ENCODE peak calls at places on chromosomes 3 and 15, in seven cellular contexts. One of them, this sample, is unnamed.

GRCh38 chr3:100629728-100630127 is 20.3 kb downstream of the ADGRG7 start:
- DNase-seq in activated CD8-positive, alpha-beta T cell treated with anti-CD3 and anti-CD28 coated beads for 36 hours: peak; percentile 15
- DNase-seq in AG10803: no peak
- DNase-seq in MCF 10A: no peak
- DNase-seq in cardiac muscle cell: peak; percentile 7
- DNase-seq in AG04450: no peak
- DNase-seq in foreskin fibroblast: no peak
- DNase-seq in this sample: no peak

GRCh38 chr15:75202251-75203016 is 752 bp downstream of the C15orf39 start:
- DNase-seq in foreskin fibroblast: peak; percentile 83
- DNase-seq in AG04450: peak; percentile 59
- DNase-seq in MCF 10A: peak; percentile 73
- DNase-seq in AG10803: peak; percentile 85
- DNase-seq in activated CD8-positive, alpha-beta T cell treated with anti-CD3 and anti-CD28 coated beads for 36 hours: peak; percentile 92
- DNase-seq in cardiac muscle cell: peak; percentile 74
- DNase-seq in this sample: peak; percentile 41

GRCh38 chr3:78013653-78014052 is 973.8 kb downstream of the ROBO2 start:
- DNase-seq in cardiac muscle cell: no peak
- DNase-seq in activated CD8-positive, alpha-beta T cell treated with anti-CD3 and anti-CD28 coated beads for 36 hours: no peak
- DNase-seq in AG10803: no peak
- DNase-seq in AG04450: no peak
- DNase-seq in foreskin fibroblast: no peak
- DNase-seq in MCF 10A: no peak
- DNase-seq in this sample: no peak

GRCh38 chr3:131840151-131840797 is 194.5 kb downstream of the CPNE4 start:
- DNase-seq in AG10803: peak; percentile 30
- DNase-seq in MCF 10A: peak; percentile 11
- DNase-seq in AG04450: no peak
- DNase-seq in cardiac muscle cell: peak; percentile 2
- DNase-seq in foreskin fibroblast: no peak
- DNase-seq in activated CD8-positive, alpha-beta T cell treated with anti-CD3 and anti-CD28 coated beads for 36 hours: no peak
- DNase-seq in this sample: no peak

GRCh38 chr15:71003314-71003713 is 110.7 kb downstream of the LRRC49 start:
- DNase-seq in AG10803: peak; percentile 7
- DNase-seq in MCF 10A: no peak
- DNase-seq in cardiac muscle cell: no peak
- DNase-seq in foreskin fibroblast: peak; percentile 14
- DNase-seq in AG04450: no peak
- DNase-seq in activated CD8-positive, alpha-beta T cell treated with anti-CD3 and anti-CD28 coated beads for 36 hours: no peak
- DNase-seq in this sample: no peak

GRCh38 chr15:91126080-91126479 is 26.0 kb downstream of the SV2B start:
- DNase-seq in activated CD8-positive, alpha-beta T cell treated with anti-CD3 and anti-CD28 coated beads for 36 hours: no peak
- DNase-seq in foreskin fibroblast: no peak
- DNase-seq in cardiac muscle cell: no peak
- DNase-seq in AG04450: no peak
- DNase-seq in AG10803: no peak
- DNase-seq in MCF 10A: peak; percentile 43
- DNase-seq in this sample: no peak

GRCh38 chr15:59116141-59116540 is 11.2 kb downstream of the CCNB2 start:
- DNase-seq in AG04450: no peak
- DNase-seq in cardiac muscle cell: peak; percentile 7
- DNase-seq in AG10803: peak; percentile 85
- DNase-seq in MCF 10A: no peak
- DNase-seq in activated CD8-positive, alpha-beta T cell treated with anti-CD3 and anti-CD28 coated beads for 36 hours: no peak
- DNase-seq in foreskin fibroblast: peak; percentile 16
- DNase-seq in this sample: no peak

GRCh38 chr3:150610785-150611184 is 7.7 kb downstream of the SELENOT start:
- DNase-seq in foreskin fibroblast: no peak
- DNase-seq in AG04450: no peak
- DNase-seq in activated CD8-positive, alpha-beta T cell treated with anti-CD3 and anti-CD28 coated beads for 36 hours: no peak
- DNase-seq in MCF 10A: peak; percentile 30
- DNase-seq in cardiac muscle cell: peak; percentile 41
- DNase-seq in AG10803: peak; percentile 32
- DNase-seq in this sample: no peak

GRCh38 chr3:11498646-11499045 is 145.1 kb downstream of the VGLL4 start:
- DNase-seq in AG10803: peak; percentile 54
- DNase-seq in AG04450: no peak
- DNase-seq in activated CD8-positive, alpha-beta T cell treated with anti-CD3 and anti-CD28 coated beads for 36 hours: no peak
- DNase-seq in foreskin fibroblast: peak; percentile 50
- DNase-seq in MCF 10A: peak; percentile 86
- DNase-seq in cardiac muscle cell: peak; percentile 90
- DNase-seq in this sample: no peak

GRCh38 chr3:79651536-79652065 is 116.2 kb downstream of the ROBO1 start:
- DNase-seq in activated CD8-positive, alpha-beta T cell treated with anti-CD3 and anti-CD28 coated beads for 36 hours: no peak
- DNase-seq in foreskin fibroblast: no peak
- DNase-seq in MCF 10A: no peak
- DNase-seq in AG10803: no peak
- DNase-seq in cardiac muscle cell: no peak
- DNase-seq in AG04450: no peak
- DNase-seq in this sample: no peak

GRCh38 chr3:41681479-41681878 is 280.4 kb downstream of the ULK4 start:
- DNase-seq in AG04450: peak; percentile 74
- DNase-seq in AG10803: peak; percentile 98
- DNase-seq in foreskin fibroblast: peak; percentile 72
- DNase-seq in activated CD8-positive, alpha-beta T cell treated with anti-CD3 and anti-CD28 coated beads for 36 hours: no peak
- DNase-seq in MCF 10A: peak; percentile 91
- DNase-seq in cardiac muscle cell: peak; percentile 95
- DNase-seq in this sample: no peak

GRCh38 chr15:39823634-39824033 is 41.0 kb upstream of the FSIP1 start:
- DNase-seq in AG04450: no peak
- DNase-seq in cardiac muscle cell: no peak
- DNase-seq in activated CD8-positive, alpha-beta T cell treated with anti-CD3 and anti-CD28 coated beads for 36 hours: no peak
- DNase-seq in AG10803: no peak
- DNase-seq in MCF 10A: no peak
- DNase-seq in foreskin fibroblast: no peak
- DNase-seq in this sample: no peak

GRCh38 chr3:163056874-163057497 is 1560.4 kb downstream of the OTOL1 start:
- DNase-seq in foreskin fibroblast: no peak
- DNase-seq in AG10803: peak; percentile 32
- DNase-seq in MCF 10A: peak; percentile 70
- DNase-seq in activated CD8-positive, alpha-beta T cell treated with anti-CD3 and anti-CD28 coated beads for 36 hours: peak; percentile 61
- DNase-seq in AG04450: peak; percentile 2
- DNase-seq in cardiac muscle cell: peak; percentile 60
- DNase-seq in this sample: peak; percentile 70

GRCh38 chr3:67790043-67790442 is 135.6 kb upstream of the SUCLG2 start:
- DNase-seq in MCF 10A: peak; percentile 70
- DNase-seq in activated CD8-positive, alpha-beta T cell treated with anti-CD3 and anti-CD28 coated beads for 36 hours: peak; percentile 71
- DNase-seq in AG04450: peak; percentile 10
- DNase-seq in cardiac muscle cell: peak; percentile 57
- DNase-seq in AG10803: peak; percentile 49
- DNase-seq in foreskin fibroblast: peak; percentile 32
- DNase-seq in this sample: peak; percentile 77

GRCh38 chr3:139559541-139559940 is 20.0 kb upstream of the RBP1 start:
- DNase-seq in AG10803: peak; percentile 13
- DNase-seq in cardiac muscle cell: no peak
- DNase-seq in foreskin fibroblast: no peak
- DNase-seq in MCF 10A: peak; percentile 24
- DNase-seq in activated CD8-positive, alpha-beta T cell treated with anti-CD3 and anti-CD28 coated beads for 36 hours: no peak
- DNase-seq in AG04450: no peak
- DNase-seq in this sample: no peak

GRCh38 chr3:139561959-139562676 is 22.6 kb upstream of the RBP1 start:
- DNase-seq in cardiac muscle cell: peak; percentile 64
- DNase-seq in foreskin fibroblast: no peak
- DNase-seq in MCF 10A: peak; percentile 56
- DNase-seq in AG10803: peak; percentile 16
- DNase-seq in AG04450: peak; percentile 8
- DNase-seq in activated CD8-positive, alpha-beta T cell treated with anti-CD3 and anti-CD28 coated beads for 36 hours: peak; percentile 26
- DNase-seq in this sample: peak; percentile 55

GRCh38 chr3:139558351-139559170 is 19.0 kb upstream of the RBP1 start:
- DNase-seq in foreskin fibroblast: no peak
- DNase-seq in cardiac muscle cell: no peak
- DNase-seq in AG04450: no peak
- DNase-seq in activated CD8-positive, alpha-beta T cell treated with anti-CD3 and anti-CD28 coated beads for 36 hours: no peak
- DNase-seq in MCF 10A: no peak
- DNase-seq in AG10803: no peak
- DNase-seq in this sample: no peak

GRCh38 chr3:139561428-139561827 is 21.9 kb upstream of the RBP1 start:
- DNase-seq in AG10803: no peak
- DNase-seq in activated CD8-positive, alpha-beta T cell treated with anti-CD3 and anti-CD28 coated beads for 36 hours: no peak
- DNase-seq in foreskin fibroblast: no peak
- DNase-seq in cardiac muscle cell: no peak
- DNase-seq in AG04450: no peak
- DNase-seq in MCF 10A: no peak
- DNase-seq in this sample: no peak

DNA sequence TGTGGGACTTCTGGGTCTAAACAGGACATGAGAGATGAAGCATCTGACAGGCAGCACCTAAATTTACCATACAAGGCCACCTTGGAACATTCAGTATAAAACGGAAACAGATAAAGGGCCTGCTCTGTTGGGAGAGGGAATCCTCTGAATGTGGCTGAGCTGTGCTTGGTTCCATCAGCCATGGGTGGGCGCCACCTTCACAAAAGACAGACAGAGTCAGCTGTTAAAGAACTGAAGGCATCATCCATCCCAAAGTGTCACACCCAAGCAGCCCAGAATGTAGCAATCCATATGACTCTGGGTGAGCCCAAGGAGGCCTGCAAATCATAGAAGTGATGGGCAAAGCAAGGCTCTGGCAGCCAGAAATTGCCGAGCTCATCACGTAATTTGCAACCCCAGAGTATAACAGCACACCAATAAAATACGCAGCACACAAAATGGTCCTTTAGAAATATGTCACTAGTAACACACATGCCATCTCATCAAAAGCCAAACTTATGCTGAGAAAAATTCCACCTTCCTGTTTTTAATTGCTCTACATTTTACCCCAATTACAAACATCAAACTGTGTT is 24.8 kb upstream of the RBP1 start:
- DNase-seq in AG10803: no peak
- DNase-seq in cardiac muscle cell: peak; percentile 26
- DNase-seq in activated CD8-positive, alpha-beta T cell treated with anti-CD3 and anti-CD28 coated beads for 36 hours: no peak
- DNase-seq in MCF 10A: peak; percentile 34
- DNase-seq in AG04450: no peak
- DNase-seq in foreskin fibroblast: no peak
- DNase-seq in this sample: peak; percentile 22
- TF ChIP-seq CTCF in AG10803: no peak
- TF ChIP-seq CTCF in cardiac muscle cell: peak; percentile 33
- TF ChIP-seq CTCF in activated CD8-positive, alpha-beta T cell treated with anti-CD3 and anti-CD28 coated beads for 36 hours: no peak
- TF ChIP-seq CTCF in MCF 10A: no peak
- TF ChIP-seq CTCF in AG04450: no peak
- TF ChIP-seq CTCF in foreskin fibroblast: no peak
- TF ChIP-seq CTCF in this sample: peak; percentile 21

GRCh38 chr3:46846624-46847542 is 16.4 kb downstream of the MYL3 start:
- DNase-seq in foreskin fibroblast: no peak
- DNase-seq in AG10803: no peak
- DNase-seq in AG04450: no peak
- DNase-seq in activated CD8-positive, alpha-beta T cell treated with anti-CD3 and anti-CD28 coated beads for 36 hours: no peak
- DNase-seq in MCF 10A: no peak
- DNase-seq in cardiac muscle cell: no peak
- DNase-seq in this sample: no peak

GRCh38 chr3:46849098-46849631 is 14.1 kb downstream of the MYL3 start:
- DNase-seq in MCF 10A: no peak
- DNase-seq in AG04450: no peak
- DNase-seq in activated CD8-positive, alpha-beta T cell treated with anti-CD3 and anti-CD28 coated beads for 36 hours: no peak
- DNase-seq in foreskin fibroblast: no peak
- DNase-seq in cardiac muscle cell: no peak
- DNase-seq in AG10803: no peak
- DNase-seq in this sample: peak; percentile 2

GRCh38 chr3:46849686-46850467 is 13.4 kb downstream of the MYL3 start:
- DNase-seq in activated CD8-positive, alpha-beta T cell treated with anti-CD3 and anti-CD28 coated beads for 36 hours: no peak
- DNase-seq in foreskin fibroblast: no peak
- DNase-seq in AG10803: no peak
- DNase-seq in MCF 10A: no peak
- DNase-seq in cardiac muscle cell: no peak
- DNase-seq in AG04450: no peak
- DNase-seq in this sample: no peak

GRCh38 chr3:46847744-46848143 is 15.5 kb downstream of the MYL3 start:
- DNase-seq in cardiac muscle cell: no peak
- DNase-seq in MCF 10A: no peak
- DNase-seq in AG04450: no peak
- DNase-seq in AG10803: no peak
- DNase-seq in activated CD8-positive, alpha-beta T cell treated with anti-CD3 and anti-CD28 coated beads for 36 hours: no peak
- DNase-seq in foreskin fibroblast: no peak
- DNase-seq in this sample: no peak

DNA sequence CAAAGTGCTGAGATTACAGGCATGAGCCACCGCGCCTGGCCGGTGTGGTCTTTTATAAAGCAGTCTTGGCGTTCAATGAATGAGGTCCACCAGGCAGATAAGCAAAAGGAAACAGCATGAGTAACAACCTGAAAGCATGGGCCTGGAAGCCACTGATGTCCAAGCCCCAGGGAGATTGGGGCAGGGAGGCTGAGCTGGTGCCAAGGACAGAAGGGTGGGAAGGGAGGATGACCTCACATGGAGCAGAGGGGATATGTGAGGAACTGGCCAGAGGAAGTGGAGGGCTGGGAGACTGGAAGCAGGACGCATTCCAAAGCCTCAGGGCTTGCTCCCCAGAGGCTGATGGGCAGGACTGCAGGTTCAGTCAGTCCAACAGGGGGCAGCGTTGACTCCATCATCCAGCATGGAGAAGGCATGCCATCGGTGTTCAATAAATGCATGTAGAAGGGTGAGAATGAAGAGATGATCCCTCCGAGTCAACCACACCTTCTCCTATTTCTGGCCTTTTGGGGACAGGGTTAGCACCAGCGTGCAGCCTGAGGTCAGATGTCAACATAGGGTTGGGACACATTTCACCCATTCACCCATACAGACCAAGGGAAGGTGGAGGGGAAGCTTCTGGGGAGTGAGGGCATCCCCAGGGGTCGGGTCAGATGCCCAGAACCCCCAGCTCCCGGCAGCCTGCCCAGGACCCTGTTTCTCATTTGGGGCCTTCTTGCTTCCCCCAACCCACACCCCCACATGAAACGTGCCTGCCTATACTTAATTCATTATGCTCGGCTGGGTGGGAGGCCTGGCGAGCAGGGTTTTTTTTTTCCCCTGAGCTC is 14.8 kb downstream of the MYL3 start:
- DNase-seq in MCF 10A: peak; percentile 16
- DNase-seq in AG04450: no peak
- DNase-seq in cardiac muscle cell: peak; percentile 98
- DNase-seq in AG10803: peak; percentile 38
- DNase-seq in activated CD8-positive, alpha-beta T cell treated with anti-CD3 and anti-CD28 coated beads for 36 hours: peak; percentile 64
- DNase-seq in foreskin fibroblast: no peak
- DNase-seq in this sample: peak; percentile 51
- TF ChIP-seq CTCF in MCF 10A: peak; percentile 27
- TF ChIP-seq CTCF in AG04450: peak; percentile 44
- TF ChIP-seq CTCF in cardiac muscle cell: peak; percentile 83
- TF ChIP-seq CTCF in AG10803: peak; percentile 56
- TF ChIP-seq CTCF in activated CD8-positive, alpha-beta T cell treated with anti-CD3 and anti-CD28 coated beads for 36 hours: peak; percentile 55
- TF ChIP-seq CTCF in foreskin fibroblast: peak; percentile 53
- TF ChIP-seq CTCF in this sample: peak; percentile 33

GRCh38 chr15:85312925-85313324 is 67.5 kb upstream of the AKAP13 start:
- DNase-seq in foreskin fibroblast: no peak
- DNase-seq in AG10803: peak; percentile 62
- DNase-seq in activated CD8-positive, alpha-beta T cell treated with anti-CD3 and anti-CD28 coated beads for 36 hours: no peak
- DNase-seq in MCF 10A: peak; percentile 37
- DNase-seq in cardiac muscle cell: peak; percentile 75
- DNase-seq in AG04450: no peak
- DNase-seq in this sample: no peak
- TF ChIP-seq CTCF in foreskin fibroblast: peak; percentile 15
- TF ChIP-seq CTCF in AG10803: peak; percentile 49
- TF ChIP-seq CTCF in activated CD8-positive, alpha-beta T cell treated with anti-CD3 and anti-CD28 coated beads for 36 hours: no peak
- TF ChIP-seq CTCF in MCF 10A: no peak
- TF ChIP-seq CTCF in cardiac muscle cell: peak; percentile 48
- TF ChIP-seq CTCF in AG04450: peak; percentile 49
- TF ChIP-seq CTCF in this sample: no peak

DNA sequence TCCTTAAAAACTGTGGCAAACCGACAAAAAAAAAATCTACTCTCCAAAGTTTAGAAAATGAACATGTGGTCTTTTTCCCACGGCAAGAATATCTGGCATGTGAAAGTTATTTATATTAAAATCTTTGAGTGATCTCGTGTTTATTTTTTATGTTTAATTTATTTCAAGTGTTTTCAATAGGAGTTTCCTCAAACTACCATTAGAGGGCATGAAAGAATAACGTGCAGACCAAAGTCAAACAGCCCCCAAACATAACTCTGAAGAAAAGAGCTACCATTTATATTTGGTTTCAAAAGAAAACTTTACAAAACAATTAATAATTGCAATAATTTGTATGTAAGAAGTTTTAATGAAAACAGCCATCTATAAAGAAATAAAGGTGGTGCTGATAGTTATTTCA is 286.3 kb downstream of the ZIC4 start:
- DNase-seq in activated CD8-positive, alpha-beta T cell treated with anti-CD3 and anti-CD28 coated beads for 36 hours: no peak
- DNase-seq in cardiac muscle cell: peak; percentile 27
- DNase-seq in MCF 10A: peak; percentile 6
- DNase-seq in foreskin fibroblast: peak; percentile 13
- DNase-seq in AG04450: peak; percentile 13
- DNase-seq in AG10803: peak; percentile 48
- DNase-seq in this sample: no peak
- TF ChIP-seq CTCF in activated CD8-positive, alpha-beta T cell treated with anti-CD3 and anti-CD28 coated beads for 36 hours: peak; percentile 9
- TF ChIP-seq CTCF in cardiac muscle cell: peak; percentile 48
- TF ChIP-seq CTCF in MCF 10A: peak; percentile 36
- TF ChIP-seq CTCF in foreskin fibroblast: peak; percentile 51
- TF ChIP-seq CTCF in AG04450: peak; percentile 80
- TF ChIP-seq CTCF in AG10803: peak; percentile 71
- TF ChIP-seq CTCF in this sample: peak; percentile 42